ENCODE peak calls at places on chromosomes 11 and 22, in four cellular contexts. Z is H9, P is H1, C is mesendoderm. I is an unnamed sample.

GRCh38 chr11:126683766-126684728 is 316.5 kb downstream of the KIRREL3 start:
- DNase-seq in P (no peak), Z (no peak), C (no peak), I (no peak)

GRCh38 chr11:35335226-35335625 is 84.1 kb downstream of the SLC1A2 start:
- DNase-seq in P (no peak), C (no peak), Z (no peak), I (no peak)

GRCh38 chr11:65546217-65546958 is 11.8 kb downstream of the LTBP3 start:
- DNase-seq in C (peak; percentile 89), Z (peak; percentile 96), P (no peak), I (no peak)

GRCh38 chr11:61054927-61055562 is 47.2 kb upstream of the CD5 start:
- DNase-seq in P (no peak), C (no peak), Z (no peak), I (no peak)

GRCh38 chr22:30420401-30421178 is 5.0 kb upstream of the MTFP1 start:
- DNase-seq in C (no peak), Z (no peak), P (no peak), I (peak; percentile 90)

GRCh38 chr11:129282634-129283033 is 90.5 kb upstream of the ARHGAP32 start:
- DNase-seq in C (no peak), P (no peak), Z (no peak), I (no peak)

GRCh38 chr11:117492578-117493251 is 165.1 kb downstream of the CEP164 start:
- DNase-seq in C (peak; percentile 80), P (peak; percentile 33), Z (peak; percentile 69), I (no peak)

GRCh38 chr22:19206287-19206686 is 27.8 kb upstream of the SLC25A1 start:
- DNase-seq in C (no peak), Z (no peak), P (no peak), I (no peak)

GRCh38 chr11:126734752-126735151 is 265.8 kb downstream of the KIRREL3 start:
- DNase-seq in P (no peak), Z (no peak), C (no peak), I (no peak)

GRCh38 chr22:40263191-40263590 is 83.1 kb upstream of the ADSL start:
- DNase-seq in C (peak; percentile 46), P (no peak), Z (no peak), I (no peak)

GRCh38 chr11:95917188-95918036 is 6.5 kb downstream of the MTMR2 start:
- DNase-seq in C (peak; percentile 21), P (no peak), Z (no peak), I (peak; percentile 30)

GRCh38 chr11:67250059-67251043 is 15.9 kb upstream of the GRK2 start:
- DNase-seq in Z (no peak), P (no peak), C (no peak), I (no peak)

GRCh38 chr11:31810779-31811647 is at the start of gene PAX6:
- DNase-seq in Z (peak; percentile 88), C (peak; percentile 88), P (no peak), I (peak; percentile 19)

GRCh38 chr11:109490953-109491733 is 69.2 kb downstream of the C11orf87 start:
- DNase-seq in C (peak; percentile 6), P (no peak), Z (no peak), I (peak; percentile 5)

GRCh38 chr11:69705246-69705856 is 1.5 kb upstream of the FGF19 start:
- DNase-seq in Z (no peak), P (no peak), C (no peak), I (no peak)

GRCh38 chr11:3810951-3811350 is 2.6 kb downstream of the PGAP2 start:
- DNase-seq in C (no peak), P (no peak), Z (no peak), I (peak; percentile 26)

GRCh38 chr11:67452141-67452952 is at the start of gene GPR152:
- DNase-seq in Z (no peak), C (no peak), P (no peak), I (no peak)

GRCh38 chr11:67270256-67271211 is 4.3 kb downstream of the GRK2 start:
- DNase-seq in C (peak; percentile 92), Z (peak; percentile 70), P (no peak), I (no peak)

GRCh38 chr11:24738972-24739371 is 242.1 kb downstream of the LUZP2 start:
- DNase-seq in P (no peak), C (no peak), Z (no peak), I (no peak)

GRCh38 chr22:40323681-40324083 is 22.6 kb upstream of the ADSL start:
- DNase-seq in Z (no peak), P (no peak), C (no peak), I (no peak)

GRCh38 chr22:46762238-46763050 is at the start of gene TBC1D22A:
- DNase-seq in C (peak; percentile 97), Z (peak; percentile 94), P (peak; percentile 63), I (peak; percentile 92)

GRCh38 chr11:65657426-65657825 is 5.3 kb downstream of the RELA start:
- DNase-seq in P (no peak), Z (no peak), C (no peak), I (no peak)

GRCh38 chr11:126329644-126330200 is 25.8 kb upstream of the ST3GAL4 start:
- DNase-seq in P (no peak), Z (no peak), C (no peak), I (peak; percentile 17)

GRCh38 chr11:86802601-86803051 is 2.3 kb downstream of the PRSS23 start:
- DNase-seq in C (peak; percentile 83), P (no peak), Z (peak; percentile 61), I (peak; percentile 57)

GRCh38 chr22:24076091-24076867 is 65.2 kb downstream of the CABIN1 start:
- DNase-seq in P (no peak), Z (no peak), C (no peak), I (peak; percentile 23)

GRCh38 chr22:33427461-33427860 is 369.3 kb upstream of the SYN3 start:
- DNase-seq in C (no peak), P (no peak), Z (no peak), I (no peak)

GRCh38 chr22:33418483-33418882 is 360.3 kb upstream of the SYN3 start:
- DNase-seq in C (no peak), Z (no peak), P (no peak), I (no peak)

GRCh38 chr22:33426451-33426850 is 368.3 kb upstream of the SYN3 start:
- DNase-seq in Z (no peak), P (no peak), C (no peak), I (peak; percentile 12)

DNA sequence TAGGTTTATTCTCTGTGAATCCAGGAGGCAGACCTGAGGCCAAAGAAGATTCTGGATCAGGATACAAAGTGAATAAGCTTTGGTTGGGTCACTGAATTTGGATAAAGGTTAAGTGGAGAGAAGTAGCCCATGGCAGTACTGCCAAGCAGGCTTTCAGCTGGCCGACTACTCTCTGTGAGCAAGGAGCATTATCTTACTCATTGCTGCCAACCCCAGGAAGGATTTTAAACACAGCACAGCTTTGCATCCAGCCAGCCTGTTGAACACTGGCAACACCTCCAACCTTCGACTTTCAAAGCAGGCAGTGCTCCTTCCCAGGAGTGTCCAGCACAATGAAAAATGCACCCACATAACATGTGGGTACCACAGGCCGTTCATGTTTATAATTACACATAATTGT is 363.7 kb upstream of the SYN3 start:
- DNase-seq in C (no peak), Z (no peak), P (no peak), I (no peak)
- H3K56ac ChIP-seq in C (no peak overlapping the region), Z (no peak overlapping the region), P (no peak overlapping the region), I (no peak overlapping the region)

DNA sequence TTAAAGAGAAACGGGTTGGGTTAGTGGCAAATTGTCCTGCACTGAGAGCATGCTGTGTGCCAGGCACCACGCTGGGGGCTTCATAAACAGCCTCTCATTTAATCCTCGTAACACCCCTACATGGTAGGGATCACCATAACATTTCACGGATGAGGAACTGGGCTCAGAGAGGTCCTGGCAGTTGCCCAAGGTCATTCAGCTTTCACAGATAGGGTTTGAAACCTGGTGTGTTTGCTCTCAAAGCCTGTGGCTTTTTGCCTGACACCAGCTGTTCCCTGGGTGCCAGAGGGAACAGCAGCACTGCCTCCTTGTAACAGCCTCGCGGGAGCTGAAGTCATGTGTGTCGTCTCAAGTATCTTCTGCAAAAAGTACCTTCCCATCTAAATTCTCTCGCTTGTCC is 423.7 kb downstream of the MN1 start:
- DNase-seq in C (no peak), Z (no peak), P (no peak), I (no peak)
- H2BK5ac ChIP-seq in C (no peak overlapping the region), Z (no peak overlapping the region), P (no peak overlapping the region), I (no peak overlapping the region)

DNA sequence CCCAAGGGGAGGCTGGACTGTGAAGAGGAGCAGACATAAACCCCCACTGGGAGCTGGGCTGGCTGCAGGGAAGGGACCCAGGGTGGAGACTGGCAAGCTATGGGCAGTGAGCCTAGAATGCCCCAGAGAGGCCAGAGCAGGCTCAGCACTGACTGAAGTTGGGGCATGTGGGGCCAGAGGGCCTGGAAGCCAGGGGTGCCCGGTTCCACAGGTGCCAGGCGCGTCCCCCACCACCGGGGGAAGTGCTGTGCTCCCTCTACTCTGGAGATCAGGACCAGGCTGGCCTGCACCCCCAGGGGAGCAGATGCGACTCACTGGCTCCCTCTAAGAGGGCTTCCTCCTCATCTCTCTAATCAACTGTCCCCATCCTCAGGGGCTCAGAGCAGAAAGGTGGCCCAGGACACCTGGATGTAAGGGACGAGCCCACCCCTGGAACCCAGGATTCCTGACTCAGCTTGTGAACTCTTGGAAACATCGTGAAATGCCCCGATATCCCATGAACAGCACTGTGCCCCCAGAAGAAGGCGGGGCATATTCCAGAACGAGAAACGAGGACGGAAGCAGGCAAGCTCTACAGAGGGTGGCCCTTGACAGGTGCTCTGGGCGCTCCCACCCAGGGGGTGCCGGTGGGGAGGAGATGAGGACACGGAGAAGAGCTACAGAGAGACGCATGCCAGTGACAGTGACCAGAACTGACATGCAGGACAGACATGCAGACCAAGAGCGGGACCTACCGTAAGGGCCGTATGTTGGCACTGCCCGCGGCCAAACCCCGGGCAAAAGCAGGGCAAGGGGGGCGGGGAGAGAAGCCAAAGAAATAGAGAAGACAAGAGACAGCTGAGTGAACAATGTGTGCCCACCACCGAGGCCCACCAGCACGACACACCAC is 20.4 kb downstream of the MAFF start:
- DNase-seq in Z (peak; percentile 53), P (no peak), C (no peak), I (no peak)
- H3K9ac ChIP-seq in Z (no peak overlapping the region), P (no peak overlapping the region), C (no peak overlapping the region), I (no peak overlapping the region)

DNA sequence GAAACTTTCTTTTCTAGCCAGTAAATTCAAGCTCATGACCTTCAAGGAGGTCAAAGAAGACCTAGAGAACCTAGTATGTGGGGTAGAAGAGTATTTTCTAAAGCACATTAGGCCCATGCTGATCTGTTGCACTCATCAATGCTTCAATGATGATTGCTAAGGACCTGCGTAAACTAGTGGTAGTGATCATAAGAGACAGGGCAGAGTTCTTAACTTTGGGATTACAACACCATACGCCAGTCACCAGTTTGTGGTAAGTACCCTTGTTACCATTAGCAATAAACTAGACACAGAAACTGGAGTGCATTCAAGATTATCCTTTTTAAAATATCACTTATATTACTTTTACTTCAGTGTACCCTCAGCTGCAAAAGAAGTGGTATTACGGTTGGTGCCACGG is 490.3 kb downstream of the BUD13 start:
- DNase-seq in C (no peak), P (no peak), Z (no peak), I (no peak)
- H3K56ac ChIP-seq in C (no peak overlapping the region), P (no peak overlapping the region), Z (no peak overlapping the region), I (no peak overlapping the region)

DNA sequence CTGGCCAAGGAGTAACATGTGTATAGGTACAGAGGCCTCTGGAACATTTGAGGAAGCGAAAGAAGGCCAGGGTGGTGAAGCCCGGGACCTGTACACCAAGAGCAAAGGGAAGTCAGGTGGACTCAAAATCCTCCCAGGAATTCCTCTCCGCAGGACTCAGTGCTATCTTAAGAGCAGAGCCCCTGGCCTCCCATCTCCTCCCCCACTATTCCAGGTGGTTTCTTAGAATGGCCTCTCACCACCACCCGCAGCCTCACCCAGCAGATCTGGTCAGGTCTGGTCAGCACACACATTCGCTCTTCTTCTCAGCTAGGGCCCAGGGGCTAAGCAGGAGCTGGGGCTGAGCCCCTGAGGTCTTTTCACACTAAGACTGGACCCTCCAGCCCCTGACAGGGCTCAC is 59.1 kb downstream of the SCGB1A1 start:
- DNase-seq in C (peak; percentile 47), P (no peak), Z (no peak), I (no peak)
- H2BK5ac ChIP-seq in C (no peak overlapping the region), P (no peak overlapping the region), Z (no peak overlapping the region), I (no peak overlapping the region)

I was measured in IMR-90.